ENCODE peak calls at places on chromosomes 12 and 14, in seven cellular contexts. Q is psoas muscle; O is CD4-positive, alpha-beta memory T cell; E is uterus; C is fibroblast of pulmonary artery; K is fibroblast of mammary gland; D is astrocyte of the spinal cord. L is an unnamed sample.
A peak's percentile ranks its signal among the peaks of the same experiment; 100 is the strongest.

GRCh38 chr14:70707138-70708038 is 65.7 kb downstream of the TTC9 start:
- DNase-seq in Q (no peak), O (no peak), E (no peak), C (peak; percentile 14), K (peak; percentile 57), D (peak; percentile 85), L (no peak)

GRCh38 chr12:101566318-101566717 is 28.5 kb upstream of the MYBPC1 start:
- DNase-seq in Q (no peak), O (no peak), E (no peak), C (no peak), K (no peak), D (no peak), L (no peak)

GRCh38 chr12:80041691-80042090 is 57.6 kb upstream of the OTOGL start:
- DNase-seq in Q (no peak), O (no peak), E (no peak), C (peak; percentile 46), K (peak; percentile 63), D (peak; percentile 56), L (no peak)

GRCh38 chr12:646303-647038 is 16.8 kb downstream of the NINJ2 start:
- DNase-seq in Q (peak; percentile 71), O (no peak), E (peak; percentile 61), C (peak; percentile 52), K (peak; percentile 72), D (no peak), L (no peak)

GRCh38 chr12:65466906-65467305 is 188.4 kb downstream of the MSRB3 start:
- DNase-seq in Q (no peak), O (no peak), E (no peak), C (peak; percentile 11), K (peak; percentile 56), D (peak; percentile 31), L (no peak)

GRCh38 chr12:84069699-84070098 is 842.9 kb downstream of the SLC6A15 start:
- DNase-seq in Q (no peak), O (no peak), E (no peak), C (no peak), K (peak; percentile 56), D (no peak), L (no peak)

GRCh38 chr12:124040737-124041136 is 67.7 kb downstream of the ZNF664 start:
- DNase-seq in Q (no peak), O (no peak), E (no peak), C (no peak), K (no peak), D (no peak), L (no peak)

GRCh38 chr12:124763594-124763979 is 100.1 kb downstream of the SCARB1 start:
- DNase-seq in Q (no peak), O (no peak), E (no peak), C (no peak), K (peak; percentile 56), D (no peak), L (no peak)

GRCh38 chr12:124913474-124914391 is 717 bp downstream of the UBC start:
- DNase-seq in Q (peak; percentile 95), O (peak; percentile 92), E (peak; percentile 88), C (peak; percentile 74), K (peak; percentile 71), D (peak; percentile 77), L (peak; percentile 91)

GRCh38 chr12:23380419-23381100 is 568.9 kb downstream of the SOX5 start:
- DNase-seq in Q (no peak), O (no peak), E (no peak), C (no peak), K (no peak), D (no peak), L (no peak)

GRCh38 chr12:53169644-53170043 is 10.9 kb upstream of the ZNF740 start:
- DNase-seq in Q (no peak), O (no peak), E (no peak), C (no peak), K (no peak), D (no peak), L (no peak)

GRCh38 chr12:127383281-127383680 is 883.7 kb upstream of the TMEM132C start:
- DNase-seq in Q (no peak), O (no peak), E (no peak), C (no peak), K (peak; percentile 66), D (peak; percentile 85), L (no peak)

GRCh38 chr14:101977311-101978071 is 13.1 kb downstream of the DYNC1H1 start:
- DNase-seq in Q (no peak), O (no peak), E (no peak), C (peak; percentile 18), K (peak; percentile 49), D (peak; percentile 23), L (peak; percentile 6)

GRCh38 chr12:132207083-132207775 is 63.0 kb downstream of the NOC4L start:
- DNase-seq in Q (no peak), O (no peak), E (no peak), C (no peak), K (no peak), D (no peak), L (no peak)

GRCh38 chr12:121532503-121533390 is 48.1 kb downstream of the KDM2B start:
- DNase-seq in Q (no peak), O (no peak), E (no peak), C (peak; percentile 87), K (peak; percentile 27), D (no peak), L (no peak)

GRCh38 chr14:55059333-55059732 is 7.9 kb downstream of the MAPK1IP1L start:
- DNase-seq in Q (no peak), O (no peak), E (no peak), C (no peak), K (no peak), D (no peak), L (no peak)

GRCh38 chr12:93174048-93174447 is 203.7 kb upstream of the NUDT4 start:
- DNase-seq in Q (no peak), O (no peak), E (no peak), C (peak; percentile 88), K (peak; percentile 97), D (peak; percentile 73), L (no peak)

GRCh38 chr14:88554458-88555286 is at the start of gene PTPN21:
- DNase-seq in Q (peak; percentile 89), O (no peak), E (peak; percentile 69), C (peak; percentile 72), K (peak; percentile 56), D (peak; percentile 73), L (peak; percentile 81)

GRCh38 chr12:101675555-101675954 is 21.9 kb upstream of the CHPT1 start:
- DNase-seq in Q (no peak), O (no peak), E (no peak), C (no peak), K (no peak), D (no peak), L (no peak)

GRCh38 chr12:3604281-3604680 is 113.3 kb downstream of the PRMT8 start:
- DNase-seq in Q (no peak), O (no peak), E (no peak), C (no peak), K (no peak), D (no peak), L (no peak)

GRCh38 chr12:57752668-57753000 is 524 bp upstream of the CDK4 start:
- DNase-seq in Q (no peak), O (no peak), E (no peak), C (no peak), K (no peak), D (no peak), L (no peak)
- H3K4me3 ChIP-seq in Q (peak overlapping the region; percentile 93), O (no peak overlapping the region), E (peak overlapping the region; percentile 21), C (peak overlapping the region; percentile 20), K (peak overlapping the region; percentile 44), D (peak overlapping the region; percentile 23), L (peak overlapping the region; percentile 25)

DNA sequence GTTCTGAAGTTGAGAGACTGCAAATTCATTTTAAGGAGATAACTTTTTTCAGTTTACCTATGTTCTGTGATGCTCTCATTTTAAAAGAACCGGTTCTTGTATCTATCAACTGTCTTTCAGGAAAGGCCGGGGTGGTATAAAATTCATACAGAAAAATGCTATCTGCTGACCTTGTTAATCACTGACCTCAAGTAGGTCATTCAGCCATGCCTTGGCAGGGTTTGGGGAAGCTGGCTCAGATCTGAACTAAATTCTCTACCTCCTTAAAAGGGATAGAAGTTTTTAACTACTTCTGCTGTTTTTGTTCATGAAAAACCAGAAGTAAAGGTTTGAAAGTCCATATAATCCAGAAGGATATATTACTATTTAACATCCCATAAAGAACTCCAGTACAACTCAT is 10.0 kb downstream of the MYRFL start:
- DNase-seq in Q (no peak), O (no peak), E (no peak), C (no peak), K (no peak), D (no peak), L (no peak)
- H3K4me3 ChIP-seq in Q (no peak overlapping the region), O (no peak overlapping the region), E (no peak overlapping the region), C (no peak overlapping the region), K (no peak overlapping the region), D (no peak overlapping the region), L (no peak overlapping the region)

GRCh38 chr14:105064721-105065143 is 498 bp downstream of the GPR132 start:
- DNase-seq in Q (peak; percentile 61), O (peak; percentile 22), E (no peak), C (peak; percentile 16), K (peak; percentile 56), D (peak; percentile 48), L (peak; percentile 69)
- H3K4me3 ChIP-seq in Q (peak overlapping the region; percentile 25), O (peak overlapping the region; percentile 89), E (no peak overlapping the region), C (no peak overlapping the region), K (no peak overlapping the region), D (no peak overlapping the region), L (no peak overlapping the region)

GRCh38 chr12:63823040-63823439 is 21.5 kb upstream of the SRGAP1 start:
- DNase-seq in Q (no peak), O (no peak), E (no peak), C (no peak), K (no peak), D (no peak), L (no peak)

GRCh38 chr12:63820427-63820826 is 24.1 kb upstream of the SRGAP1 start:
- DNase-seq in Q (no peak), O (no peak), E (no peak), C (no peak), K (no peak), D (no peak), L (no peak)

GRCh38 chr12:63822352-63822751 is 22.1 kb upstream of the SRGAP1 start:
- DNase-seq in Q (no peak), O (no peak), E (no peak), C (peak; percentile 34), K (peak; percentile 16), D (peak; percentile 30), L (no peak)

GRCh38 chr12:63826002-63826585 is 18.4 kb upstream of the SRGAP1 start:
- DNase-seq in Q (no peak), O (peak; percentile 8), E (no peak), C (peak; percentile 87), K (peak; percentile 82), D (peak; percentile 68), L (peak; percentile 35)

GRCh38 chr12:63821781-63822251 is 22.7 kb upstream of the SRGAP1 start:
- DNase-seq in Q (no peak), O (peak; percentile 4), E (peak; percentile 35), C (no peak), K (peak; percentile 37), D (peak; percentile 16), L (no peak)
- H3K4me3 ChIP-seq in Q (peak overlapping the region; percentile 54), O (no peak overlapping the region), E (peak overlapping the region; percentile 51), C (peak overlapping the region; percentile 51), K (peak overlapping the region; percentile 61), D (peak overlapping the region; percentile 40), L (no peak overlapping the region)

L was measured in Caco-2.